ENCODE peak calls at places on chromosomes 5 and 9, in six cellular contexts. One of them, this sample, is unnamed.
A peak's percentile ranks its signal among the peaks of the same experiment; 100 is the strongest.

GRCh38 chr9:97518909-97519307 is 17.4 kb downstream of the TMOD1 start:
- DNase-seq in neural progenitor cell: no peak
- DNase-seq in HCT116: no peak
- DNase-seq in hepatocyte: peak; percentile 72
- DNase-seq in SK-N-SH: no peak
- DNase-seq in GM23338: no peak
- DNase-seq in this sample: peak; percentile 82

GRCh38 chr5:97618721-97619120 is 435.7 kb upstream of the RIOK2 start:
- DNase-seq in GM23338: no peak
- DNase-seq in neural progenitor cell: no peak
- DNase-seq in HCT116: no peak
- DNase-seq in hepatocyte: no peak
- DNase-seq in SK-N-SH: no peak
- DNase-seq in this sample: peak; percentile 44

GRCh38 chr9:104740596-104740995 is 6.9 kb upstream of the NIPSNAP3A start:
- DNase-seq in hepatocyte: no peak
- DNase-seq in neural progenitor cell: no peak
- DNase-seq in HCT116: no peak
- DNase-seq in SK-N-SH: no peak
- DNase-seq in GM23338: no peak
- DNase-seq in this sample: peak; percentile 79

GRCh38 chr5:148998174-148998797 is 64.6 kb downstream of the SH3TC2 start:
- DNase-seq in GM23338: peak; percentile 85
- DNase-seq in HCT116: peak; percentile 63
- DNase-seq in hepatocyte: peak; percentile 70
- DNase-seq in neural progenitor cell: peak; percentile 73
- DNase-seq in SK-N-SH: peak; percentile 38
- DNase-seq in this sample: peak; percentile 80

GRCh38 chr5:83204651-83205050 is 127.3 kb downstream of the XRCC4 start:
- DNase-seq in GM23338: no peak
- DNase-seq in neural progenitor cell: no peak
- DNase-seq in hepatocyte: no peak
- DNase-seq in SK-N-SH: no peak
- DNase-seq in HCT116: no peak
- DNase-seq in this sample: no peak

GRCh38 chr5:7398596-7399260 is 2.8 kb downstream of the ADCY2 start:
- DNase-seq in hepatocyte: no peak
- DNase-seq in neural progenitor cell: no peak
- DNase-seq in SK-N-SH: no peak
- DNase-seq in GM23338: no peak
- DNase-seq in HCT116: no peak
- DNase-seq in this sample: no peak

GRCh38 chr9:79812507-79813261 is 240.9 kb downstream of the TLE4 start:
- DNase-seq in HCT116: no peak
- DNase-seq in neural progenitor cell: no peak
- DNase-seq in SK-N-SH: no peak
- DNase-seq in GM23338: peak; percentile 15
- DNase-seq in hepatocyte: no peak
- DNase-seq in this sample: peak; percentile 18

GRCh38 chr9:90331826-90332575 is 310.6 kb downstream of the DIRAS2 start:
- DNase-seq in HCT116: no peak
- DNase-seq in neural progenitor cell: no peak
- DNase-seq in hepatocyte: peak; percentile 25
- DNase-seq in SK-N-SH: no peak
- DNase-seq in GM23338: no peak
- DNase-seq in this sample: peak; percentile 39

GRCh38 chr5:27818888-27819287 is 780.5 kb upstream of the CDH9 start:
- DNase-seq in SK-N-SH: no peak
- DNase-seq in HCT116: no peak
- DNase-seq in GM23338: no peak
- DNase-seq in neural progenitor cell: no peak
- DNase-seq in hepatocyte: no peak
- DNase-seq in this sample: no peak

GRCh38 chr5:53243403-53243802 is 133.8 kb upstream of the MOCS2 start:
- DNase-seq in HCT116: no peak
- DNase-seq in neural progenitor cell: no peak
- DNase-seq in SK-N-SH: no peak
- DNase-seq in GM23338: peak; percentile 15
- DNase-seq in hepatocyte: no peak
- DNase-seq in this sample: no peak

GRCh38 chr5:157345485-157345884 is 79.6 kb downstream of the CYFIP2 start:
- DNase-seq in hepatocyte: no peak
- DNase-seq in GM23338: no peak
- DNase-seq in neural progenitor cell: no peak
- DNase-seq in SK-N-SH: peak; percentile 37
- DNase-seq in HCT116: no peak
- DNase-seq in this sample: no peak

GRCh38 chr9:70478963-70479641 is 64.6 kb upstream of the KLF9 start:
- DNase-seq in GM23338: no peak
- DNase-seq in neural progenitor cell: no peak
- DNase-seq in hepatocyte: peak; percentile 27
- DNase-seq in HCT116: no peak
- DNase-seq in SK-N-SH: no peak
- DNase-seq in this sample: peak; percentile 27

GRCh38 chr5:6701500-6701899 is 11.7 kb upstream of the TENT4A start:
- DNase-seq in hepatocyte: no peak
- DNase-seq in HCT116: no peak
- DNase-seq in neural progenitor cell: no peak
- DNase-seq in GM23338: no peak
- DNase-seq in SK-N-SH: no peak
- DNase-seq in this sample: no peak

GRCh38 chr9:128733256-128733655 is 9.3 kb upstream of the ZDHHC12 start:
- DNase-seq in GM23338: peak; percentile 98
- DNase-seq in HCT116: peak; percentile 93
- DNase-seq in neural progenitor cell: peak; percentile 95
- DNase-seq in SK-N-SH: peak; percentile 82
- DNase-seq in hepatocyte: peak; percentile 90
- DNase-seq in this sample: peak; percentile 76

GRCh38 chr5:75536694-75537360 is 25.1 kb downstream of the POLK start:
- DNase-seq in neural progenitor cell: no peak
- DNase-seq in GM23338: peak; percentile 50
- DNase-seq in HCT116: no peak
- DNase-seq in hepatocyte: no peak
- DNase-seq in SK-N-SH: peak; percentile 5
- DNase-seq in this sample: no peak

GRCh38 chr9:122819326-122819725 is 9.1 kb downstream of the PDCL start:
- DNase-seq in GM23338: no peak
- DNase-seq in HCT116: no peak
- DNase-seq in SK-N-SH: no peak
- DNase-seq in neural progenitor cell: no peak
- DNase-seq in hepatocyte: no peak
- DNase-seq in this sample: peak; percentile 34

GRCh38 chr5:122444411-122444810 is 132.4 kb downstream of the SNCAIP start:
- DNase-seq in GM23338: no peak
- DNase-seq in hepatocyte: no peak
- DNase-seq in neural progenitor cell: no peak
- DNase-seq in HCT116: no peak
- DNase-seq in SK-N-SH: no peak
- DNase-seq in this sample: no peak

GRCh38 chr5:77171141-77171910 is 39.2 kb upstream of the PDE8B start:
- DNase-seq in GM23338: no peak
- DNase-seq in hepatocyte: no peak
- DNase-seq in neural progenitor cell: no peak
- DNase-seq in HCT116: no peak
- DNase-seq in SK-N-SH: no peak
- DNase-seq in this sample: no peak

GRCh38 chr5:57002959-57003485 is 51.1 kb upstream of the MIER3 start:
- DNase-seq in HCT116: no peak
- DNase-seq in GM23338: no peak
- DNase-seq in SK-N-SH: no peak
- DNase-seq in neural progenitor cell: peak; percentile 10
- DNase-seq in hepatocyte: peak; percentile 6
- DNase-seq in this sample: no peak

GRCh38 chr5:171442287-171443042 is 23.0 kb downstream of the FGF18 start:
- DNase-seq in SK-N-SH: no peak
- DNase-seq in GM23338: no peak
- DNase-seq in hepatocyte: peak; percentile 47
- DNase-seq in neural progenitor cell: no peak
- DNase-seq in HCT116: no peak
- DNase-seq in this sample: no peak

GRCh38 chr9:70935856-70936255 is 185.6 kb downstream of the TRPM3 start:
- DNase-seq in neural progenitor cell: no peak
- DNase-seq in SK-N-SH: no peak
- DNase-seq in HCT116: no peak
- DNase-seq in GM23338: no peak
- DNase-seq in hepatocyte: no peak
- DNase-seq in this sample: peak; percentile 69

GRCh38 chr9:114995681-114996221 is 65.4 kb upstream of the TNFSF8 start:
- DNase-seq in HCT116: no peak
- DNase-seq in SK-N-SH: no peak
- DNase-seq in GM23338: no peak
- DNase-seq in neural progenitor cell: no peak
- DNase-seq in hepatocyte: no peak
- DNase-seq in this sample: no peak

GRCh38 chr9:96453625-96454024 is 3.7 kb downstream of the HABP4 start:
- DNase-seq in neural progenitor cell: peak; percentile 24
- DNase-seq in SK-N-SH: peak; percentile 57
- DNase-seq in HCT116: no peak
- DNase-seq in GM23338: peak; percentile 49
- DNase-seq in hepatocyte: peak; percentile 42
- DNase-seq in this sample: peak; percentile 79

GRCh38 chr9:133429641-133430161 is 7.5 kb downstream of the ADAMTS13 start:
- DNase-seq in HCT116: no peak
- DNase-seq in SK-N-SH: peak; percentile 75
- DNase-seq in neural progenitor cell: peak; percentile 83
- DNase-seq in GM23338: peak; percentile 92
- DNase-seq in hepatocyte: peak; percentile 70
- DNase-seq in this sample: peak; percentile 52

GRCh38 chr5:16784843-16785791 is 151.0 kb downstream of the MYO10 start:
- DNase-seq in SK-N-SH: no peak
- DNase-seq in neural progenitor cell: no peak
- DNase-seq in HCT116: no peak
- DNase-seq in hepatocyte: no peak
- DNase-seq in GM23338: no peak
- DNase-seq in this sample: peak; percentile 32

GRCh38 chr5:41636605-41637004 is 126.2 kb upstream of the PLCXD3 start:
- DNase-seq in SK-N-SH: peak; percentile 21
- DNase-seq in GM23338: peak; percentile 80
- DNase-seq in neural progenitor cell: peak; percentile 67
- DNase-seq in HCT116: peak; percentile 22
- DNase-seq in hepatocyte: peak; percentile 31
- DNase-seq in this sample: peak; percentile 47

GRCh38 chr5:74640450-74641013 is at the start of gene ENC1:
- DNase-seq in hepatocyte: peak; percentile 94
- DNase-seq in SK-N-SH: peak; percentile 88
- DNase-seq in GM23338: peak; percentile 97
- DNase-seq in neural progenitor cell: peak; percentile 97
- DNase-seq in HCT116: peak; percentile 55
- DNase-seq in this sample: peak; percentile 95

GRCh38 chr9:87148391-87149237 is 201.3 kb upstream of the GAS1 start:
- DNase-seq in hepatocyte: peak; percentile 86
- DNase-seq in SK-N-SH: peak; percentile 81
- DNase-seq in neural progenitor cell: peak; percentile 73
- DNase-seq in HCT116: no peak
- DNase-seq in GM23338: peak; percentile 93
- DNase-seq in this sample: peak; percentile 91

DNA sequence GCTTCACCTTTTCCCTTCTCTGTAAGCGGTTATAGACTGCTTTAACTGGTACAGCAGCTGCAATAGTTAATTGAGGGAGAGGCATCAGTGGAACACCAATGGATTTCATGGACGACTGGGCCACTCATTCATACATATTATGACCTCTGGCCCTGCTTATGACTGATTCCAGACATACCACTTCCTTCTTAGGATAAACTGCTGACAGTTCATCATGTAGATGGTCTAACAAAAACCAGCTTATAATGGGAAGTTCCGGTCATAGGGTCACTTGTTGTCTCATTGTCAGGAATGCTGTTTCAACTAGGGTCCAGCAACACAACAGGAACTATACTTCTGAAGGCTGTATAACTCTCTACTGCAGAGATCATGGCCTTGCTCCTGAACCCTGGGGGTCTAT is 265.2 kb upstream of the RASA1 start:
- DNase-seq in SK-N-SH: no peak
- DNase-seq in GM23338: no peak
- DNase-seq in neural progenitor cell: no peak
- DNase-seq in hepatocyte: no peak
- DNase-seq in HCT116: no peak
- DNase-seq in this sample: no peak
- H3K4me1 ChIP-seq in SK-N-SH: no peaks in the 10 kb centered on the region
- H3K4me1 ChIP-seq in GM23338: no peaks in the 10 kb centered on the region
- H3K4me1 ChIP-seq in neural progenitor cell: no peaks in the 10 kb centered on the region
- H3K4me1 ChIP-seq in hepatocyte: no peaks in the 10 kb centered on the region
- H3K4me1 ChIP-seq in HCT116: no peaks in the 10 kb centered on the region
- H3K4me1 ChIP-seq in this sample: no peaks in the 10 kb centered on the region

GRCh38 chr9:34862043-34862442 is 96.0 kb upstream of the PHF24 start:
- DNase-seq in SK-N-SH: no peak
- DNase-seq in HCT116: no peak
- DNase-seq in hepatocyte: no peak
- DNase-seq in GM23338: no peak
- DNase-seq in neural progenitor cell: no peak
- DNase-seq in this sample: no peak

GRCh38 chr9:34869390-34869789 is 88.7 kb upstream of the PHF24 start:
- DNase-seq in HCT116: peak; percentile 7
- DNase-seq in neural progenitor cell: peak; percentile 17
- DNase-seq in hepatocyte: no peak
- DNase-seq in SK-N-SH: no peak
- DNase-seq in GM23338: peak; percentile 48
- DNase-seq in this sample: peak; percentile 31

GRCh38 chr9:34866614-34867013 is 91.5 kb upstream of the PHF24 start:
- DNase-seq in HCT116: no peak
- DNase-seq in GM23338: no peak
- DNase-seq in neural progenitor cell: no peak
- DNase-seq in hepatocyte: no peak
- DNase-seq in SK-N-SH: no peak
- DNase-seq in this sample: no peak

DNA sequence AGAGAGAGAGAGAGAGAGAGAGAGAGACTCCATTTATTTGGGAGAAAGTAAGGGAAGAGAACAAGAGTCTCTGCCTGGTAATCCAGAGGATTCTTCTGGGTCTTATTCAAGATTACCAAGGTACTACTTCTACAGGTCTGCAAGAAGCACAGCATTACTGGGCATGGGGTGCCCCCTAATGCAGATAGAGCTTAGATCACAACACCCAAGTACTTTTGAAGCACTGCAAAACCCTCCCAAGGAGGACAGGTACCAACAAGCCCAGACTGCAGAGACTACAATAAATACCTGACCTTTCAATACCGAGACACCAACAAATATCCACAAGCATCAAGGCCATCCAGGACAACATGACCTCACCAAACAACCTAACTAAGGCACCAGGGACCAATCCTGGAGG is 94.7 kb upstream of the PHF24 start:
- DNase-seq in HCT116: no peak
- DNase-seq in hepatocyte: no peak
- DNase-seq in GM23338: no peak
- DNase-seq in neural progenitor cell: no peak
- DNase-seq in SK-N-SH: no peak
- DNase-seq in this sample: no peak
- TF ChIP-seq EZH2phosphoT487 in HCT116: no peak
- TF ChIP-seq EZH2phosphoT487 in hepatocyte: no peak
- TF ChIP-seq EZH2phosphoT487 in GM23338: no peak
- TF ChIP-seq EZH2phosphoT487 in neural progenitor cell: no peak
- TF ChIP-seq EZH2phosphoT487 in SK-N-SH: no peak
- TF ChIP-seq EZH2phosphoT487 in this sample: no peak

GRCh38 chr5:40600383-40600782 is 79.3 kb upstream of the PTGER4 start:
- DNase-seq in GM23338: no peak
- DNase-seq in SK-N-SH: no peak
- DNase-seq in hepatocyte: no peak
- DNase-seq in HCT116: no peak
- DNase-seq in neural progenitor cell: no peak
- DNase-seq in this sample: no peak
- H3K4me3 ChIP-seq in GM23338: no peak overlapping the region
- H3K4me3 ChIP-seq in SK-N-SH: no peak overlapping the region
- H3K4me3 ChIP-seq in hepatocyte: no peak overlapping the region
- H3K4me3 ChIP-seq in HCT116: no peak overlapping the region
- H3K4me3 ChIP-seq in neural progenitor cell: no peak overlapping the region
- H3K4me3 ChIP-seq in this sample: no peak overlapping the region

GRCh38 chr9:131724678-131725077 is 15.2 kb downstream of the RAPGEF1 start:
- DNase-seq in GM23338: no peak
- DNase-seq in SK-N-SH: no peak
- DNase-seq in neural progenitor cell: no peak
- DNase-seq in HCT116: no peak
- DNase-seq in hepatocyte: no peak
- DNase-seq in this sample: no peak
- H3K4me1 ChIP-seq in GM23338: peaks cover 21% of the 10 kb centered on the region
- H3K4me1 ChIP-seq in SK-N-SH: peaks cover 21% of the 10 kb centered on the region
- H3K4me1 ChIP-seq in neural progenitor cell: peaks cover 12% of the 10 kb centered on the region
- H3K4me1 ChIP-seq in HCT116: peaks cover 3% of the 10 kb centered on the region
- H3K4me1 ChIP-seq in hepatocyte: peaks cover 19% of the 10 kb centered on the region
- H3K4me1 ChIP-seq in this sample: peaks cover 23% of the 10 kb centered on the region

This sample was measured in GM23248.